ENCODE peak calls at places on chromosomes 11 and 22, in six cellular contexts. Z is B cell, L is SHP77, X is activated T-cell treated with anti-CD3 and anti-CD28 coated beads for 24 hours, E is dorsolateral prefrontal cortex, C is NCI-H1694 treated with DMSO at 0.1 percent for 48 hours. J is an unnamed sample.

GRCh38 chr11:23620617-23621016 is 760.3 kb upstream of the CCDC179 start:
- DNase-seq in Z (no peak), L (no peak), X (no peak), E (no peak), C (no peak), J (no peak)

GRCh38 chr11:79185351-79185750 is 255.5 kb downstream of the TENM4 start:
- DNase-seq in Z (no peak), L (no peak), X (no peak), E (no peak), C (no peak), J (no peak)

GRCh38 chr11:113796663-113797259 is 17.2 kb downstream of the CLDN25 start:
- DNase-seq in Z (peak), L (peak), X (no peak), E (no peak), C (peak), J (peak)

GRCh38 chr11:69005631-69006368 is 7.2 kb downstream of the MRGPRF start:
- DNase-seq in Z (no peak), L (no peak), X (no peak), E (peak), C (no peak), J (no peak)

GRCh38 chr11:18495268-18495667 is 31.5 kb downstream of the TSG101 start:
- DNase-seq in Z (peak), L (no peak), X (no peak), E (no peak), C (no peak), J (no peak)

GRCh38 chr11:453564-453963 is 3.5 kb downstream of the PTDSS2 start:
- DNase-seq in Z (no peak), L (no peak), X (no peak), E (no peak), C (no peak), J (no peak)

GRCh38 chr22:20027966-20028854 is 7.3 kb downstream of the TANGO2 start:
- DNase-seq in Z (no peak), L (peak), X (no peak), E (no peak), C (no peak), J (no peak)

GRCh38 chr11:124069429-124070401 is 28.6 kb upstream of the OR10G7 start:
- DNase-seq in Z (peak), L (peak), X (no peak), E (peak), C (peak), J (peak)

GRCh38 chr11:79219186-79220045 is 221.4 kb downstream of the TENM4 start:
- DNase-seq in Z (no peak), L (no peak), X (no peak), E (no peak), C (no peak), J (no peak)

GRCh38 chr11:86488553-86488952 is 113.9 kb downstream of the CCDC81 start:
- DNase-seq in Z (no peak), L (peak), X (no peak), E (no peak), C (no peak), J (peak)

GRCh38 chr22:39617761-39618757 is 47.5 kb downstream of the CACNA1I start:
- DNase-seq in Z (no peak), L (no peak), X (no peak), E (no peak), C (no peak), J (no peak)

GRCh38 chr11:105244157-105244820 is 104.7 kb upstream of the CARD18 start:
- DNase-seq in Z (no peak), L (no peak), X (no peak), E (no peak), C (no peak), J (no peak)

GRCh38 chr11:83836883-83837654 is 550.9 kb upstream of the CCDC90B start:
- DNase-seq in Z (peak), L (peak), X (no peak), E (peak), C (peak), J (peak)

GRCh38 chr22:18045794-18046193 is 21.4 kb upstream of the MICAL3 start:
- DNase-seq in Z (no peak), L (no peak), X (no peak), E (no peak), C (no peak), J (no peak)

GRCh38 chr22:31800065-31800464 is 46.2 kb downstream of the DEPDC5 start:
- DNase-seq in Z (no peak), L (no peak), X (no peak), E (no peak), C (no peak), J (no peak)

GRCh38 chr22:42902875-42903510 is 45.9 kb upstream of the ARFGAP3 start:
- DNase-seq in Z (no peak), L (no peak), X (no peak), E (no peak), C (no peak), J (no peak)

GRCh38 chr11:17892409-17892808 is 120.4 kb downstream of the SERGEF start:
- DNase-seq in Z (no peak), L (no peak), X (no peak), E (no peak), C (no peak), J (no peak)

GRCh38 chr11:57643802-57644201 is 5.9 kb downstream of the YPEL4 start:
- DNase-seq in Z (no peak), L (no peak), X (no peak), E (no peak), C (no peak), J (no peak)

GRCh38 chr22:43293259-43293658 is 49.9 kb downstream of the SCUBE1 start:
- DNase-seq in Z (no peak), L (peak), X (no peak), E (no peak), C (no peak), J (no peak)

GRCh38 chr11:60978546-60979380 is 7.3 kb downstream of the CD6 start:
- DNase-seq in Z (no peak), L (no peak), X (peak), E (peak), C (peak), J (no peak)

GRCh38 chr11:14852571-14853177 is 39.4 kb downstream of the CYP2R1 start:
- DNase-seq in Z (no peak), L (no peak), X (no peak), E (no peak), C (no peak), J (no peak)

GRCh38 chr11:285894-286220 is 3.1 kb upstream of the PGGHG start:
- DNase-seq in Z (no peak), L (no peak), X (no peak), E (no peak), C (no peak), J (no peak)

GRCh38 chr22:22556578-22556977 is 2.5 kb downstream of the PRAME start:
- DNase-seq in Z (no peak), L (no peak), X (no peak), E (no peak), C (no peak), J (no peak)

GRCh38 chr22:45478108-45478771 is 24.4 kb upstream of the FBLN1 start:
- DNase-seq in Z (no peak), L (no peak), X (no peak), E (no peak), C (no peak), J (no peak)

GRCh38 chr11:117945047-117945820 is 16.0 kb upstream of the TMPRSS13 start:
- DNase-seq in Z (no peak), L (no peak), X (no peak), E (no peak), C (no peak), J (no peak)

GRCh38 chr22:31127181-31127772 is 4.5 kb downstream of the INPP5J start:
- DNase-seq in Z (no peak), L (no peak), X (no peak), E (no peak), C (no peak), J (no peak)

GRCh38 chr11:103889679-103890078 is 146.8 kb upstream of the DDI1 start:
- DNase-seq in Z (no peak), L (no peak), X (no peak), E (no peak), C (no peak), J (no peak)

GRCh38 chr11:2390871-2391662 is 9.5 kb upstream of the TSSC4 start:
- DNase-seq in Z (no peak), L (peak), X (no peak), E (no peak), C (no peak), J (no peak)

GRCh38 chr11:72778535-72779494 is 15.0 kb downstream of the STARD10 start:
- DNase-seq in Z (no peak), L (no peak), X (no peak), E (no peak), C (peak), J (no peak)

GRCh38 chr22:19641254-19641982 is 72.9 kb upstream of the SEPTIN5 start:
- DNase-seq in Z (no peak), L (no peak), X (no peak), E (no peak), C (no peak), J (peak)

J was measured in NCI-H774.